ENCODE peak calls at places on chromosomes 11 and 22, in eight cellular contexts. O is pancreas; A is neural progenitor cell; M is effector memory CD4-positive, alpha-beta T cell; X is OCI-LY7; S is mucosa of descending colon; P is adrenal gland; E is neuronal stem cell. N is an unnamed sample.

GRCh38 chr11:2789791-2790580 is 90.2 kb upstream of the KCNQ1OT1 start:
- DNase-seq in P (peak; percentile 0), A (no peak), M (no peak), O (peak; percentile 7), X (no peak), E (no peak), S (no peak), N (no peak)

GRCh38 chr11:94302806-94303205 is 1.6 kb upstream of the IZUMO1R start:
- DNase-seq in M (no peak), S (no peak), X (no peak), E (no peak), O (no peak), P (no peak), A (no peak), N (no peak)

GRCh38 chr11:130029137-130029536 is 26.5 kb upstream of the PRDM10 start:
- DNase-seq in S (no peak), P (no peak), A (peak; percentile 28), O (no peak), E (no peak), X (no peak), M (no peak), N (no peak)

GRCh38 chr11:44694443-44694842 is 32.3 kb upstream of the TSPAN18 start:
- DNase-seq in X (no peak), M (no peak), S (peak; percentile 3), P (no peak), E (no peak), A (no peak), O (no peak), N (no peak)

GRCh38 chr11:122207921-122208764 is 92.1 kb upstream of the BLID start:
- DNase-seq in X (no peak), S (no peak), O (no peak), E (no peak), A (no peak), P (no peak), M (no peak), N (peak; percentile 53)

GRCh38 chr11:100855466-100856067 is 168.5 kb downstream of the ARHGAP42 start:
- DNase-seq in E (no peak), O (no peak), M (no peak), A (peak; percentile 60), S (no peak), X (peak; percentile 39), P (no peak), N (no peak)

GRCh38 chr11:119474682-119475596 is 52.0 kb upstream of the THY1 start:
- DNase-seq in P (peak; percentile 94), X (peak; percentile 65), A (peak; percentile 86), M (peak; percentile 10), O (peak; percentile 69), S (peak; percentile 72), E (peak; percentile 76), N (peak; percentile 83)

GRCh38 chr11:65862191-65862735 is 2.0 kb downstream of the MUS81 start:
- DNase-seq in M (no peak), S (no peak), A (peak; percentile 1), E (no peak), X (no peak), O (peak; percentile 15), P (no peak), N (no peak)

GRCh38 chr11:9250139-9250582 is 15.0 kb downstream of the DENND5A start:
- DNase-seq in E (no peak), O (no peak), X (no peak), P (no peak), S (no peak), A (no peak), M (no peak), N (no peak)

GRCh38 chr11:61922539-61922938 is 5.2 kb upstream of the RAB3IL1 start:
- DNase-seq in A (no peak), X (no peak), M (no peak), E (no peak), S (peak; percentile 55), O (no peak), P (peak; percentile 56), N (peak; percentile 22)

GRCh38 chr11:46246514-46246913 is 30.9 kb upstream of the CREB3L1 start:
- DNase-seq in P (no peak), O (no peak), A (no peak), M (no peak), X (no peak), S (no peak), E (no peak), N (no peak)

GRCh38 chr11:36212507-36212906 is 76.7 kb downstream of the COMMD9 start:
- DNase-seq in S (no peak), E (peak; percentile 53), X (no peak), A (no peak), O (no peak), P (no peak), M (no peak), N (no peak)

DNA sequence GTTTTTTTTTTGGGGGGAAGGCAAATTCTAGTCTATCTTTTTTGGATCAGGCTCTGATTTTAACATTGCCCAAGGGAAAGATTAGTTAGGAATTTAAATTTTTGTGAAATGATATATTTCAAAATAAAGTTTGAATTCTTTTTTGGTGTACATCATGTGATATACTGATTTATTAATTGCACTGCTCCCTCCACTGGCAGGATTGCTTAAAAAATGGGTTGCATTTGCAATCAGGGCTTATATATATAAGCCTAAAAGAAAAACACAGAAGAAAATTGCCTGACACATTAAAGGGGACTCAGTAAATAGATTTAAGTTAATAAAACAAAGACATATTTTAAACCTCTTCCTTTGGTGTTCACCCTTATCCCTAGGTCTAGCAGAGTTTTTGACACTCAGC is 1.2 kb downstream of the DYNC2H1 start:
- DNase-seq in S (no peak), A (no peak), M (no peak), O (no peak), X (no peak), P (no peak), E (no peak), N (no peak)
- H3K4me3 ChIP-seq in S (no peak overlapping the region), A (peak overlapping the region; percentile 77), M (no peak overlapping the region), O (no peak overlapping the region), X (no peak overlapping the region), P (peak overlapping the region; percentile 70), E (peak overlapping the region; percentile 86), N (peak overlapping the region; percentile 67)

GRCh38 chr22:48593551-48593950 is 1234.1 kb downstream of the BRD1 start:
- DNase-seq in M (no peak), X (no peak), S (no peak), E (no peak), P (no peak), A (no peak), O (no peak), N (no peak)

GRCh38 chr22:48592931-48593330 is 1234.7 kb downstream of the BRD1 start:
- DNase-seq in A (no peak), M (no peak), S (no peak), O (no peak), X (no peak), P (no peak), E (no peak), N (no peak)

GRCh38 chr22:48591286-48592065 is 1236.2 kb downstream of the BRD1 start:
- DNase-seq in S (no peak), P (no peak), A (no peak), M (no peak), E (no peak), X (no peak), O (no peak), N (no peak)

GRCh38 chr22:48592066-48592345 is 1235.7 kb downstream of the BRD1 start:
- DNase-seq in S (no peak), A (no peak), X (no peak), P (no peak), O (no peak), M (no peak), E (no peak), N (no peak)

DNA sequence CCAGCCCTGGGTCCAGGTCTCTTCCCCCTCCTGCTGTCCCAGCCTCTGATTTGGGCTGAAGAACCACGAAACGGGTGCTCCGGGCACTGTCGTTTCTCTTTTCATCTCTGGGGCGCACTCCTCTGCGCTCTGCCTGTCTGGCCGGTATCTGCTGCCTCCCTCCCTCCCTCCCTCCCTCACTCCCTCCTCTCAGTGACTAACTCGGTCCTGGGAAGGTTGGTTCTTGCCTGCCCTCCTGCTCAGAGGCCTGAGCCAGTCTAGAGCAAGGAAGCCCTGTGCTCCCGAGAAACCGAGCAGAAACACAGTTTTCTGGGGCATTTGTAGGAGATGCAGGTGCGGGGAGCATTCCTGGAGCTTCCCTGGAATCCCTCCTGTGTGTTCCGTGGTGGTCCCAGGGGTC is 1235.2 kb downstream of the BRD1 start:
- DNase-seq in E (no peak), S (no peak), A (no peak), P (no peak), M (no peak), O (no peak), X (no peak), N (no peak)
- H3K9me3 ChIP-seq in E (no peaks in the 10 kb centered on the region), S (no peaks in the 10 kb centered on the region), A (no peaks in the 10 kb centered on the region), P (no peaks in the 10 kb centered on the region), M (no peaks in the 10 kb centered on the region), O (no peaks in the 10 kb centered on the region), X (no peaks in the 10 kb centered on the region), N (no peaks in the 10 kb centered on the region)

DNA sequence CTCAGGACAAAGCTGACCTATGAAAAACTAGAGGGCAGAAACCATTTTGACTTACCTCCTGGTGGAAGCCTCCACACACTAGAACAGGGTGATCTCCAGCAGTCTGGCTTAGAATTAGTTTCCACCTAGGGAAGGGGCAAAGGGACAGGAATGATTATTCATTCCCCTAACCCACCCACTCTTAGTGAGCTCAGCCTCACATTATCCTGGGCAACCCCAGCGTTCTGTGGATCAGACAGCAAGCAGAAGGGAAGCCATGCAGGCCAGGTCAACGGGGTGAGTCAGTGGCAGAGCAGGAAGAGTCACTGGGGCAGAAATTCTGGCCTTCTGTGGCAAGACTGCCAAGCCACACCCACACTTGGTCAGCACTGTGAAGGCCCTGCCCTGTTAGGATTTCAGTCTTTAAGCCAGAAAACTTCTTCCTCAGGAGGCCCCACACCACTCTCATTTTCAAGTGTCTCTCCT is 10.5 kb downstream of the NUMA1 start:
- DNase-seq in X (no peak), P (peak; percentile 96), O (peak; percentile 82), M (no peak), S (peak; percentile 83), A (peak; percentile 29), E (no peak), N (peak; percentile 98)
- H3K4me3 ChIP-seq in X (no peak overlapping the region), P (peak overlapping the region; percentile 43), O (no peak overlapping the region), M (no peak overlapping the region), S (no peak overlapping the region), A (no peak overlapping the region), E (no peak overlapping the region), N (peak overlapping the region; percentile 29)

GRCh38 chr11:106217456-106217855 is 140.0 kb downstream of the AASDHPPT start:
- DNase-seq in A (no peak), E (no peak), M (no peak), P (no peak), X (no peak), O (no peak), S (no peak), N (no peak)

GRCh38 chr11:106218096-106218495 is 140.6 kb downstream of the AASDHPPT start:
- DNase-seq in S (no peak), P (no peak), O (no peak), A (peak; percentile 60), M (no peak), E (no peak), X (no peak), N (no peak)

GRCh38 chr11:106224172-106224571 is 146.7 kb downstream of the AASDHPPT start:
- DNase-seq in M (no peak), A (no peak), S (no peak), E (no peak), P (no peak), X (no peak), O (no peak), N (no peak)

DNA sequence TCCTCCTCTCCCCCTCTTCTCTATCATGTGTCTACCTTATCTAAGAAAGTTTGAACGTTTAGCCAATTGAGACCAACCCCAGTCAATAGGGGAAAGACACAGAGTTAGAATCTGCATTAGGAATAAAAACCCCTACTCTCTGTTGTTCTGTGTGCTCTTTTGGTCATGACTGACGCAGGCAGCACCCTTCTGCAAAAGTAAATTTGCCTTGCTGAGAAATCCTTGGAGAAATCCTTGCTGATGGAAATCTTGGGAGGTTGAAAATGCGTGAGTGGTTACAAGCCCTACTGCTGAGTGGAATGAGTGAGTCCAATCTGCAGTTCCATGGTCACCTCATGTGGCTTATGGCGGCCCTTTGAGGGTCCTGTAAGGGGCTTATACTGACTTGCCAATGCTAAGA is 145.2 kb downstream of the AASDHPPT start:
- DNase-seq in O (no peak), P (no peak), M (no peak), S (no peak), X (no peak), A (no peak), E (no peak), N (no peak)
- H3K9me3 ChIP-seq in O (no peaks in the 10 kb centered on the region), P (no peaks in the 10 kb centered on the region), M (no peaks in the 10 kb centered on the region), S (peaks cover 32% of the 10 kb centered on the region), X (no peaks in the 10 kb centered on the region), A (no peaks in the 10 kb centered on the region), E (peaks cover 15% of the 10 kb centered on the region), N (no peaks in the 10 kb centered on the region)

N was measured in MG63.